ENCODE peak calls at places on chromosomes 7 and 10, in nine cellular contexts. J, S, Y, O, V, X, M, T and W are unnamed samples.
A peak's percentile ranks its signal among the peaks of the same experiment; 100 is the strongest.

GRCh38 chr7:141674201-141674671 is 27.7 kb downstream of the DENND11 start:
- DNase-seq in T (no peak), J (no peak), V (no peak), Y (no peak), M (no peak), O (no peak), X (no peak), S (peak; percentile 15), W (no peak)

GRCh38 chr7:157907091-157907490 is 570.3 kb downstream of the DNAJB6 start:
- DNase-seq in V (no peak), X (no peak), M (peak; percentile 58), S (no peak), T (no peak), Y (no peak), O (no peak), J (no peak), W (no peak)

GRCh38 chr10:98394855-98395440 is 20.0 kb downstream of the PYROXD2 start:
- DNase-seq in T (no peak), X (no peak), J (no peak), M (no peak), S (no peak), V (no peak), Y (no peak), O (no peak), W (no peak)

GRCh38 chr10:100364735-100365391 is 17.8 kb downstream of the SCD start:
- DNase-seq in J (peak; percentile 89), S (no peak), M (peak; percentile 83), Y (no peak), V (peak; percentile 81), X (peak; percentile 95), T (peak; percentile 90), O (no peak), W (no peak)

GRCh38 chr7:1557771-1558170 is 1.8 kb upstream of the TMEM184A start:
- DNase-seq in J (no peak), X (no peak), T (no peak), O (no peak), S (no peak), M (no peak), Y (no peak), V (no peak), W (no peak)

GRCh38 chr7:153590136-153590535 is 462.1 kb upstream of the DPP6 start:
- DNase-seq in X (no peak), Y (no peak), T (no peak), V (no peak), M (no peak), S (no peak), J (no peak), O (no peak), W (no peak)

GRCh38 chr7:75928600-75928939 is 13.6 kb downstream of the POR start:
- DNase-seq in J (no peak), M (no peak), X (no peak), O (no peak), V (no peak), S (no peak), T (no peak), Y (no peak), W (no peak)

GRCh38 chr7:155517452-155517851 is 28.9 kb downstream of the CNPY1 start:
- DNase-seq in V (no peak), O (no peak), T (no peak), Y (no peak), X (no peak), M (peak; percentile 45), S (no peak), J (no peak), W (no peak)

GRCh38 chr7:120052884-120053382 is 220.0 kb upstream of the KCND2 start:
- DNase-seq in S (no peak), X (no peak), V (peak; percentile 62), M (no peak), O (no peak), J (no peak), T (peak; percentile 10), Y (no peak), W (peak; percentile 57)

GRCh38 chr10:114087255-114087654 is 43.6 kb downstream of the ADRB1 start:
- DNase-seq in M (no peak), X (no peak), T (no peak), S (no peak), Y (no peak), O (no peak), V (no peak), J (no peak), W (no peak)

GRCh38 chr7:47661051-47661714 is 79.3 kb upstream of the TNS3 start:
- DNase-seq in Y (no peak), M (no peak), J (no peak), O (no peak), S (no peak), V (no peak), X (no peak), T (no peak), W (no peak)

GRCh38 chr7:32221756-32222155 is 151.5 kb upstream of the PDE1C start:
- DNase-seq in S (no peak), Y (no peak), J (no peak), O (peak; percentile 68), V (no peak), X (no peak), M (no peak), T (no peak), W (no peak)

GRCh38 chr10:24390146-24390700 is 181.3 kb downstream of the KIAA1217 start:
- DNase-seq in O (no peak), Y (no peak), X (no peak), V (no peak), S (no peak), M (no peak), J (no peak), T (no peak), W (no peak)

DNA sequence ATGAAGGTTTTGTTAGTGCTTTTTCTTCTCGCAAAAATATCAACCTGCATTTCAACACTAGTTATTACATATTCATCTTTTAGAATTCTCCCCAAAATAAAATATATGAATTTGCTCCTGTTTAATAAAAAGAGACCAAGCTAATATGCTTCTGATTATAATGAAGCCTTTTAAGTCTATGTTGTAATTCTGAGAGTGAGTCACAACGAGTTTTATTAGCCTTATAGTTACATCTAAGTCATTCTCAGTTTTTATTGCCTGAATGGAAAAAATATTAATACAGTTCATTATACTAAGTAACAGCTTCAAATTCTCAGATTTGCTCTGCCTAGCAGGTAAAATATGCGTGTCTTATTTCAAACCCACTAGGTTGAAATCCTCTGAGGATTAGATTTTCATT is 152.4 kb upstream of the CELF2 start:
- DNase-seq in Y (no peak), S (no peak), O (no peak), T (no peak), M (no peak), V (no peak), J (no peak), X (no peak), W (no peak)
- TF ChIP-seq EP300 in Y (no peak), S (no peak), O (no peak), T (no peak), M (no peak), V (no peak), J (no peak), X (no peak), W (no peak)

GRCh38 chr7:44978511-44979366 is at the start of gene MYO1G:
- DNase-seq in J (no peak), T (peak; percentile 72), O (no peak), Y (no peak), M (no peak), V (no peak), S (no peak), X (peak; percentile 51), W (no peak)
- TF ChIP-seq POLR2A in J (no peak), T (no peak), O (no peak), Y (no peak), M (no peak), V (no peak), S (no peak), X (no peak), W (no peak)

DNA sequence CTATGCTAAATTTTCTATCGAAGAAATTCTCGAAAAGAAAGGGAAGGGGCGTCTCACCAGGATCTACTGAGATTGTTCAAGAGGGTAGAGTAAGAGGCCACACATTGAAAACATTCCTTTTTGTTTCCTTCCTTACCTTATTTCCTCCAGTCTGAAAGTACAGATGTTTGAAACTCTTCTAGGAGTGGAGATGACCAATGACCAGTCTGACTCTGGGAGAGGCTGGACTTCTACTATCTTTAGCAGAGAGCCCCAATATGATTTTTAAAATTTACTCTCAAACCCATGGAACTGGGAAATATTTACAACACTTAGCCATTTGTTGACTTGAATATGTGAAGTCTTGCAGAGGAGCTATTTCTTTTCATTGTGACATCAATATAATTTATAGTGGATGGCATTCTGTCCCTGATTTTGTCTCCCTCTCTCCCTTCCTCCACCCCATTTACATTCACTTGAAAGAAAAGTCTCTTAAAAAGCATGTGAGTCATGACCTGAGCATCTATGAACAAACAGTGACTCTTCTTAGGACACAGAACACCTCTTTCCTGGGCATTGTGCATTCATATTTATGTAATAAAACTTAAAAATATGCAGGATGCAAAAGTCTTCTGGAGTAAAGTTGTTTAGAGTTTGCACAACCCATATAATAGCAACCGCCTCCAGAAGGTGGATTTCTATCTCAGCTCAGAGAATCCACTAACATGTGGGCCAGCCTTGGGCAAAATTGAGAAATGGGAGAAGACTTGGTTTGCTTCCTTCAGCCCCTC is 31.2 kb upstream of the BMPER start:
- DNase-seq in O (peak; percentile 7), T (no peak), X (no peak), J (peak; percentile 33), S (no peak), M (no peak), Y (no peak), V (no peak), W (no peak)
- TF ChIP-seq EP300 in O (no peak), T (no peak), X (no peak), J (no peak), S (no peak), M (no peak), Y (no peak), V (no peak), W (no peak)

GRCh38 chr7:29146082-29146706 is at the start of gene CPVL:
- DNase-seq in O (peak; percentile 82), J (no peak), S (peak; percentile 62), V (peak; percentile 50), X (peak; percentile 28), T (peak; percentile 53), M (no peak), Y (no peak), W (peak; percentile 49)
- TF ChIP-seq POLR2A in O (peak; percentile 51), J (no peak), S (no peak), V (no peak), X (no peak), T (peak; percentile 39), M (peak; percentile 41), Y (no peak), W (peak; percentile 51)

DNA sequence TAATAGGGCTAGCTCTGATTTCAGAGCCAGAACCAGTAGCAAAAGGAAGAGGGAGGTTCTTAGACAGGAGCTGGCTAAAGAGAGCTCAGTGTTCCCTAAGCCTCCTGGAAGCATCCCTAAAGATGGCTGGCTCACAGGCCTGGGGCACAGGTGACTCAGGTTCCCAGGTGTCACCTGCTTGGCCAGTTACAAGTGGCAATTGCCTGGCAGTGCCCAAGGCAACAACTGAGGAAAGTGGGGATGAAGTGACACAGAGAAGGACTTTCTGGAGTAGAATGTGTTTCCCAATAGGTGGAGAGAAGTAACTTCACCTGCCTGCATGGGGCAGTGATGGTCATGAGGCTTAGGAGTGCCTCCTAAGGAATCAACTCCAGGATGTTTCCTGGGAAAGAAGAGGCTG is 66.5 kb upstream of the EEPD1 start:
- DNase-seq in S (no peak), T (no peak), V (no peak), Y (no peak), J (no peak), M (no peak), O (no peak), X (no peak), W (no peak)
- TF ChIP-seq EP300 in S (no peak), T (no peak), V (no peak), Y (no peak), J (no peak), M (no peak), O (no peak), X (no peak), W (no peak)